ENCODE peak calls at places on chromosomes 4 and X, in seven cellular contexts. K is IMR-90, J is H1, N is neuronal stem cell, D is trophoblast cell, V is mesendoderm, U is H9. E is an unnamed sample.

GRCh38 chr4:113869743-113870375 is 108.3 kb upstream of the CAMK2D start:
- DNase-seq in K (peak), J (no peak), N (no peak), D (no peak), V (no peak), U (no peak), E (peak)

GRCh38 chrX:13120017-13120416 is 75.6 kb upstream of the FAM9C start:
- DNase-seq in K (peak), J (no peak), N (no peak), D (peak), V (no peak), U (no peak), E (peak)

GRCh38 chr4:155972098-155972497 is 18.4 kb upstream of the CTSO start:
- DNase-seq in K (peak), J (no peak), N (no peak), D (no peak), V (peak), U (peak), E (peak)

GRCh38 chr4:1201851-1202525 is 29.6 kb upstream of the SPON2 start:
- DNase-seq in K (peak), J (no peak), N (no peak), D (no peak), V (no peak), U (no peak), E (peak)

GRCh38 chr4:19689511-19689910 is 562.2 kb upstream of the SLIT2 start:
- DNase-seq in K (peak), J (no peak), N (no peak), D (peak), V (peak), U (no peak), E (peak)

GRCh38 chr4:113823291-113823659 is 61.7 kb upstream of the CAMK2D start:
- DNase-seq in K (peak), J (no peak), N (no peak), D (peak), V (no peak), U (no peak), E (peak)

GRCh38 chrX:24982306-24982965 is 33.3 kb downstream of the ARX start:
- DNase-seq in K (peak), J (no peak), N (no peak), D (no peak), V (no peak), U (no peak), E (peak)

GRCh38 chr4:127479031-127479622 is 153.6 kb upstream of the INTU start:
- DNase-seq in K (peak), J (no peak), N (peak), D (no peak), V (peak), U (no peak), E (peak)

GRCh38 chr4:110119347-110119746 is 79.1 kb downstream of the ELOVL6 start:
- DNase-seq in K (no peak), J (no peak), N (no peak), D (peak), V (no peak), U (no peak), E (peak)

GRCh38 chr4:146567396-146567795 is 45.7 kb upstream of the SLC10A7 start:
- DNase-seq in K (no peak), J (no peak), N (no peak), D (peak), V (peak), U (no peak), E (no peak)

GRCh38 chrX:9824554-9824953 is 38.3 kb downstream of the SHROOM2 start:
- DNase-seq in K (no peak), J (no peak), N (no peak), D (no peak), V (no peak), U (no peak), E (peak)

GRCh38 chr4:3307060-3307459 is 14.2 kb downstream of the RGS12 start:
- DNase-seq in K (no peak), J (no peak), N (no peak), D (no peak), V (no peak), U (no peak), E (no peak)

GRCh38 chr4:3305610-3306371 is 13.0 kb downstream of the RGS12 start:
- DNase-seq in K (peak), J (no peak), N (no peak), D (no peak), V (peak), U (no peak), E (peak)

GRCh38 chr4:3307486-3307885 is 14.7 kb downstream of the RGS12 start:
- DNase-seq in K (no peak), J (no peak), N (no peak), D (no peak), V (no peak), U (no peak), E (no peak)

GRCh38 chr4:3304831-3305609 is 12.2 kb downstream of the RGS12 start:
- DNase-seq in K (peak), J (no peak), N (no peak), D (no peak), V (no peak), U (peak), E (no peak)

DNA sequence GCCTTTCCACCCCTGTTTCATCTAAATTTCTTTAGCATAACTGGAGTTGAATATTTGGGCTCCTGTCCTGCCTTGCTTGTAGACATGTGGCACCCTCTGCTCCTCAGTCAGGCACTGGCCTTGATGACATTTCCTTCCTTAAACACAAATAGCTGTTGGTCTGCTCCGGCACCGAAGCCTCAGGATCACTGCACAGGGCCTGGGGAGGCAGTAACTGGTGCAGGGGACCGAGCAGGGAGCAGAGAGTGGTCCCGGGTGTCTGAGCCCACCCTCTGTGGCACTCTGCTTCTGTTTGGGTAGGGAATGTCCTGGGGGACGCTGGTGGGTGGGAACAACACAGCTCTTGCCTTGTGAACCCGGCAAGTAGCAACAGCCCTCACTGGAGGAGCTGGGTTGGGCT is 13.6 kb downstream of the RGS12 start:
- DNase-seq in K (no peak), J (no peak), N (no peak), D (no peak), V (no peak), U (no peak), E (no peak)
- H3K27ac ChIP-seq in K (no peak), J (no peak), N (no peak), D (no peak), V (no peak), U (no peak), E (no peak)

GRCh38 chr4:112253382-112254000 is 21.9 kb downstream of the AP1AR start:
- DNase-seq in K (no peak), J (no peak), N (no peak), D (no peak), V (peak), U (no peak), E (no peak)

GRCh38 chr4:112252234-112252633 is 20.6 kb downstream of the AP1AR start:
- DNase-seq in K (no peak), J (no peak), N (no peak), D (no peak), V (no peak), U (no peak), E (no peak)

GRCh38 chr4:112251044-112251632 is 19.6 kb downstream of the AP1AR start:
- DNase-seq in K (no peak), J (no peak), N (no peak), D (no peak), V (peak), U (no peak), E (no peak)

DNA sequence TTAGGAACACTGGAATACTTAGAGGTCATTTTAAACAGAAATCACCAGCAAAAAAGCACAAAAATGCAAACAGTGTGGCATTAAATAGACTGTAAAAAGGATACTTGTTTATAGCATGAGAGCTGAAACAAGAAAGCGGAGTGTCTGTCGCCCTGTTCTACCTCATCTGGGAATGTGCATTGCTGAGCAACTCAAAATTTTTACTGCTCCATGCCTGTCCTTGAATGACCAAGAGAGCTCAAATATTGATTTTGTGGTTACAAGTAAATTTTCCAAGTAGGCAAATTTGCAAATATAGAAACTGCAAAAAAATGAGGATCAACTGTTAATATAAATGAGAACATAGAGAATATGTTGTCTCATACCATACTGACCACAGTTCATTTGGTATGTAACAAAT is 25.5 kb downstream of the AP1AR start:
- DNase-seq in K (no peak), J (no peak), N (no peak), D (no peak), V (no peak), U (no peak), E (no peak)
- H4K8ac ChIP-seq in K (no peak), J (no peak), N (no peak), D (no peak), V (no peak), U (no peak), E (no peak)

GRCh38 chrX:39848900-39849299 is 248.9 kb downstream of the BCOR start:
- DNase-seq in K (peak), J (no peak), N (no peak), D (no peak), V (no peak), U (no peak), E (peak)

GRCh38 chrX:39850630-39851152 is 247.1 kb downstream of the BCOR start:
- DNase-seq in K (peak), J (no peak), N (no peak), D (no peak), V (peak), U (no peak), E (peak)

GRCh38 chrX:39850209-39850608 is 247.5 kb downstream of the BCOR start:
- DNase-seq in K (no peak), J (no peak), N (no peak), D (no peak), V (no peak), U (no peak), E (no peak)

GRCh38 chrX:39846460-39846859 is 251.3 kb downstream of the BCOR start:
- DNase-seq in K (no peak), J (no peak), N (no peak), D (no peak), V (no peak), U (no peak), E (no peak)

GRCh38 chrX:39848243-39848642 is 249.5 kb downstream of the BCOR start:
- DNase-seq in K (peak), J (no peak), N (no peak), D (no peak), V (no peak), U (no peak), E (peak)
- H3K27ac ChIP-seq in K (no peak), J (no peak), N (no peak), D (no peak), V (no peak), U (no peak), E (no peak)

DNA sequence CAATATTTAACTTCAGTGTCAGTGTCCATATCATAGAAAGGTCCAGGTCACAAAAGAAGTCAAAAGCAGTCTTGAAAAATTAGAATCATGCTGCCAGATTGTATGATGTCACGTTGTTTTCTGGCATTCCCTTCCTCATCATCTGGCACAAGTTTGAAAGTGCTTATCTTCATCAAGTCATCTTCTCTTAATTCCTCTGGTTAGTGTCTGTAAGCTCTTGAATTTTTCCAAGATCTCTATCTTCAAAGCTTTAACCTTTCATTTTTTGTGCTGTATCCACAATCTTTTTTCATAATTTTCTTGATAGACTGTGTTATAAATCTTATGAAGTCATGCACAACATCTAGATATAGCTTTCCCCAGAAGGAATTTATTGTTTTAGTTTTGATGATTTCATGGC is 682.7 kb upstream of the AADAT start:
- DNase-seq in K (no peak), J (no peak), N (no peak), D (no peak), V (no peak), U (no peak), E (peak)
- H4K8ac ChIP-seq in K (no peak), J (no peak), N (no peak), D (no peak), V (no peak), U (no peak), E (no peak)

DNA sequence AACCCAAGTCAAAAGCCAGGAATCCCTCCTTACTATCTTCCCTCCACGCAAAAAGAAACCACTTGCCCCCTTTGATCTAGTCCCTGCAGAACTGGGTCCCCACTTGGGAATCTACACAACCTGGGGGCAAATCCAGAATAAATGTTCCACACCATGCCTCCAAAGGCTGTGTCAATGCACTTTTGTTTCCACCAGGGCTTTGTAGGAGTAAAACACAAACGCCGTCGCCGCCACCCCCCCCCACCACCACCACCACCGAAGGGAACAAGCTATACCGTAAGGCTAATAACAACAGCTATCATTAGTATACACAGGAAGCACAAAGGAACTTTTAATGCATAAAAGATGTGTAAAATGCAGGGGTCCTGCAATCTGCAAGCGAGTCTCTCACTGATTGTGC is 13.3 kb downstream of the BCOR start:
- DNase-seq in K (no peak), J (no peak), N (no peak), D (no peak), V (no peak), U (peak), E (no peak)
- H3K27ac ChIP-seq in K (peak), J (no peak), N (no peak), D (no peak), V (no peak), U (no peak), E (no peak)

DNA sequence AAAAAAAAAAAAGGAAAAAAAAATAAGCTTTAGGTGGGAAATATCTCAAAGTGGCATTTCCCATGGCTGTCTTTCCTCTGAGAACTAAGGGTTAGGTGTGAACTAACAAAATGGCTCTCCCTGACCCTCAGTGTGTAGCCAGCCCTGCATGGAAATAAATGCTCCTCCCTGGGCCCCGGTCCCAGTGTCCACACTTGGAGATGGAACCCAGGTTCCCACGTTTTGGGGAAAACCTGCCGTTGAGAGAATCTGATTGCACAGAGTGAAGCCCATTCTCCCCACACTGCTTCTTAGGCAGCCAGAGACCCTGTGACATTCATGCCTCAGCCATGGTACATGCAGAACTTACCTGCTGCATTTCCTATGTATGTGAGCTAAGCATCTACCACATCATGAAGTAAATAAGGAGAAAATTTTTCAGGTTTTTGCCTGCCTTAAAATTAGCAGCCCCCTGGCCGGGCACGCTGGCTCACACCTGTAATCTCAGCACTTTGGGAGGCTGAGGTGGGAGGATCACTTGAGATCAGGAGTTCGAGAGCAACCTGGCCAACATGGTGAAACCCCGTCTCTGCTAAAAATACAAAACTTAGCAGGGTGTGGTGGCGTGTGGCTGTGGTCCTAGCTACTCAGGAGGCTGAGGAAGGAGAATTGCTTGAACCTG is 34.5 kb downstream of the HTT-AS start:
- DNase-seq in K (no peak), J (no peak), N (no peak), D (no peak), V (no peak), U (no peak), E (no peak)
- H4K8ac ChIP-seq in K (no peak), J (no peak), N (no peak), D (no peak), V (no peak), U (no peak), E (no peak)

DNA sequence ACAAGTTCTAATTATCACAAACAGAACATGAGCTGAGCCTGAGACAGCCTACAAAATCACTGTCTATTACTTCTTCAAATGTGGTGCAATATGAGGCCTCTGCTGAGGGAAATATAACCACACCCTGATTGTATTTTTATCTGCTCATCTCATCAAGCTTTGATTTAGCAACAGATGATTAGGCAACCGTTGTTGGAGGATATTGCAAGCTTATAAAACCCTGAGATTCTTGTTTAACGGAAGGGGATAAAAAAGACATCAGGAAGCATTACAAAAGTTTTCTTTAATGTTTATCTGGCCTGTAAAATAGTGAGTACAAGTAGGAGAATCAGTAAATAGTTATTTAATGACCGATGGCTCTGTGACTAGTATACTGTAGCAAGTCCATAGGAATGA is 108.5 kb downstream of the ZNF330 start:
- DNase-seq in K (peak), J (no peak), N (no peak), D (peak), V (no peak), U (no peak), E (peak)
- H3K27ac ChIP-seq in K (peak), J (no peak), N (no peak), D (no peak), V (no peak), U (no peak), E (no peak)

GRCh38 chr4:24702266-24702665 is 93.1 kb upstream of the SOD3 start:
- DNase-seq in K (no peak), J (no peak), N (no peak), D (no peak), V (no peak), U (no peak), E (no peak)

GRCh38 chr4:24705016-24705753 is 90.2 kb upstream of the SOD3 start:
- DNase-seq in K (no peak), J (no peak), N (no peak), D (peak), V (no peak), U (no peak), E (no peak)

GRCh38 chr4:24701683-24702082 is 93.7 kb upstream of the SOD3 start:
- DNase-seq in K (no peak), J (no peak), N (no peak), D (no peak), V (no peak), U (no peak), E (no peak)

GRCh38 chr4:24703298-24703697 is 92.1 kb upstream of the SOD3 start:
- DNase-seq in K (no peak), J (no peak), N (no peak), D (no peak), V (no peak), U (no peak), E (no peak)

GRCh38 chr4:24704152-24704551 is 91.2 kb upstream of the SOD3 start:
- DNase-seq in K (no peak), J (peak), N (peak), D (no peak), V (peak), U (peak), E (no peak)
- H4K8ac ChIP-seq in K (no peak), J (no peak), N (no peak), D (no peak), V (no peak), U (no peak), E (no peak)

DNA sequence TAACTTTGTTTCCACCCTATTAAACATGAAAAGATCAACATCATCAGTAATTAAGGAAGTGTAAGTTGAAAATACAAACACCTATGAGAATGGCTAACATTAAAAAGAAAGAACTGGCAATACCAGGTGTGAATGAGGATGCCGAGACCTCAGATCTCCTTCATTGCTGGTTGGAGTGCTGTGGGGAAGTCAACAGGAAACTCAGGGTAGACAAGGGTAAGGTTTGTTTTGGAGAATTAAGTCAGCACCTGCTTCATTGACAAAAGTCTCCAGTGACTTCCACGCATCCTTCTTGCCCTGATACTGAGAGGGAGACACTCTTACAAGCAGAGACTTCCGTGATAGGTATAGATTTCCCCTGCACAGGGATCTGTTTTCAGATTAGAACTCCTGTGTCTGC is 106.1 kb downstream of the IRF2 start:
- DNase-seq in K (no peak), J (no peak), N (no peak), D (no peak), V (no peak), U (peak), E (no peak)
- H3K27ac ChIP-seq in K (no peak), J (no peak), N (no peak), D (no peak), V (no peak), U (no peak), E (no peak)

E was measured in mesenchymal stem cell.